ENCODE peak calls at places on chromosomes 3 and 15, in eight cellular contexts. B is iPS-NIHi11; T is MV-4-11; I is stimulated activated CD4-positive, alpha-beta T cell treated with anti-CD3 and anti-CD28 coated beads, Interleukin-12 subunit alpha, Interleukin-12 subunit beta, amount 100 ng/mL, for 4 hours; S is body of pancreas; O is activated T-cell treated with anti-CD3 and anti-CD28 coated beads, Interleukin-2, amount 50 U/mL, for 72 hours; F is nephron progenitor cell; G is psoas muscle. X is an unnamed sample.

GRCh38 chr15:38682861-38683260 is 118.2 kb upstream of the RASGRP1 start:
- DNase-seq in B (no peak), T (no peak), I (no peak), S (no peak), O (no peak), F (no peak), G (no peak), X (no peak)

GRCh38 chr15:67940324-67940719 is 100.5 kb upstream of the RNU6-1 start:
- DNase-seq in B (no peak), T (no peak), I (no peak), S (no peak), O (no peak), F (no peak), G (no peak), X (no peak)

GRCh38 chr3:120816728-120817127 is 74.2 kb downstream of the GTF2E1 start:
- DNase-seq in B (no peak), T (no peak), I (no peak), S (peak; percentile 64), O (no peak), F (no peak), G (no peak), X (no peak)

GRCh38 chr15:39315200-39315599 is 265.7 kb upstream of the THBS1 start:
- DNase-seq in B (no peak), T (no peak), I (no peak), S (no peak), O (no peak), F (no peak), G (no peak), X (no peak)

GRCh38 chr3:36733162-36733696 is 31.1 kb downstream of the DCLK3 start:
- DNase-seq in B (no peak), T (no peak), I (no peak), S (no peak), O (no peak), F (no peak), G (no peak), X (no peak)

GRCh38 chr3:115999001-115999400 is 375.7 kb downstream of the GAP43 start:
- DNase-seq in B (no peak), T (no peak), I (no peak), S (no peak), O (no peak), F (no peak), G (no peak), X (no peak)

GRCh38 chr3:186526256-186526606 is 17.9 kb downstream of the CRYGS start:
- DNase-seq in B (no peak), T (no peak), I (no peak), S (no peak), O (no peak), F (peak; percentile 29), G (no peak), X (no peak)

GRCh38 chr15:81666828-81667227 is 292.8 kb upstream of the TMC3 start:
- DNase-seq in B (no peak), T (no peak), I (no peak), S (no peak), O (no peak), F (no peak), G (no peak), X (no peak)

GRCh38 chr3:138389144-138389601 is 40.8 kb downstream of the MRAS start:
- DNase-seq in B (no peak), T (no peak), I (no peak), S (no peak), O (no peak), F (no peak), G (no peak), X (no peak)

GRCh38 chr3:133570139-133570936 is 3.1 kb upstream of the CDV3 start:
- DNase-seq in B (peak; percentile 37), T (no peak), I (no peak), S (peak; percentile 70), O (no peak), F (no peak), G (no peak), X (no peak)

X was measured in cortex of kidney.